ENCODE peak calls at places on chromosomes 12 and 14, in seven cellular contexts. U, V, F, R, K, T and E are unnamed samples.

GRCh38 chr12:124734224-124734788 is 129.4 kb downstream of the SCARB1 start:
- DNase-seq in T (no peak), R (peak), V (no peak), K (peak), F (no peak), U (peak), E (peak)

GRCh38 chr12:51326762-51327439 is 2.9 kb upstream of the BIN2 start:
- DNase-seq in K (no peak), T (peak), R (no peak), V (no peak), U (peak), F (no peak), E (peak)

GRCh38 chr14:73740921-73741326 is 26.7 kb upstream of the PNMA1 start:
- DNase-seq in K (peak), R (peak), V (peak), U (peak), F (no peak), T (no peak), E (no peak)

GRCh38 chr12:115174928-115175327 is 491.0 kb upstream of the TBX3 start:
- DNase-seq in U (no peak), K (no peak), R (no peak), T (no peak), V (no peak), F (no peak), E (no peak)

GRCh38 chr12:64950899-64951298 is 126.5 kb downstream of the TBC1D30 start:
- DNase-seq in K (no peak), U (no peak), F (no peak), V (no peak), T (no peak), R (peak), E (no peak)

GRCh38 chr14:54804720-54805060 is 97.9 kb downstream of the GCH1 start:
- DNase-seq in F (no peak), U (no peak), V (no peak), K (no peak), T (no peak), R (peak), E (no peak)

GRCh38 chr12:13982010-13982409 is 608 bp upstream of the GRIN2B start:
- DNase-seq in U (peak), T (no peak), F (no peak), K (no peak), R (peak), V (peak), E (no peak)

GRCh38 chr12:81998761-81999378 is 239.7 kb upstream of the PPFIA2 start:
- DNase-seq in R (no peak), V (no peak), F (no peak), T (no peak), K (no peak), U (no peak), E (no peak)

GRCh38 chr12:18799561-18799960 is 61.6 kb downstream of the CAPZA3 start:
- DNase-seq in R (no peak), V (no peak), T (no peak), K (no peak), F (no peak), U (no peak), E (no peak)

GRCh38 chr12:1593232-1594044 is 943 bp downstream of the FBXL14 start:
- DNase-seq in F (no peak), K (no peak), T (no peak), U (no peak), V (no peak), R (peak), E (peak)

GRCh38 chr14:103742499-103743255 is 27.1 kb downstream of the ZFYVE21 start:
- DNase-seq in K (no peak), T (no peak), F (no peak), V (no peak), R (no peak), U (no peak), E (no peak)

GRCh38 chr14:74563233-74563585 is 48.8 kb downstream of the LTBP2 start:
- DNase-seq in K (no peak), U (no peak), V (no peak), F (no peak), T (no peak), R (no peak), E (no peak)

GRCh38 chr12:110920324-110920910 is at the start of gene MYL2:
- DNase-seq in K (no peak), V (no peak), F (no peak), T (no peak), U (no peak), R (no peak), E (no peak)

GRCh38 chr14:50001146-50001998 is 108.5 kb downstream of the ARF6 start:
- DNase-seq in T (no peak), R (peak), F (no peak), K (peak), U (peak), V (peak), E (no peak)

GRCh38 chr14:70289138-70289537 is 70.3 kb downstream of the COX16 start:
- DNase-seq in U (no peak), F (no peak), R (no peak), T (peak), K (no peak), V (no peak), E (no peak)

GRCh38 chr14:105486974-105487448 is 325 bp downstream of the CRIP1 start:
- DNase-seq in F (no peak), U (no peak), V (no peak), R (peak), T (no peak), K (no peak), E (no peak)

GRCh38 chr12:128698573-128698972 is 125.2 kb downstream of the SLC15A4 start:
- DNase-seq in U (no peak), K (no peak), F (no peak), T (no peak), V (no peak), R (no peak), E (no peak)

GRCh38 chr14:31770271-31770670 is 209.1 kb downstream of the NUBPL start:
- DNase-seq in V (no peak), U (no peak), R (no peak), K (no peak), F (no peak), T (no peak), E (no peak)

GRCh38 chr14:98028156-98028555 is 1231.0 kb downstream of the VRK1 start:
- DNase-seq in R (no peak), U (no peak), K (no peak), T (no peak), F (no peak), V (no peak), E (no peak)

GRCh38 chr14:98229676-98230366 is 1042.2 kb downstream of the BCL11B start:
- DNase-seq in R (no peak), V (no peak), F (no peak), U (no peak), K (no peak), T (no peak), E (no peak)

GRCh38 chr12:109888179-109889020 is 8.1 kb upstream of the GLTP start:
- DNase-seq in R (no peak), U (no peak), V (peak), F (peak), K (no peak), T (peak), E (peak)

GRCh38 chr14:32372154-32372553 is 43.1 kb downstream of the AKAP6 start:
- DNase-seq in R (no peak), F (no peak), V (no peak), U (no peak), T (no peak), K (no peak), E (no peak)

GRCh38 chr12:49553512-49554088 is 14.3 kb downstream of the MCRS1 start:
- DNase-seq in K (peak), T (no peak), V (peak), U (peak), R (peak), F (peak), E (no peak)

GRCh38 chr14:105484069-105484996 is 2.4 kb upstream of the CRIP1 start:
- DNase-seq in K (no peak), V (no peak), U (no peak), T (no peak), R (no peak), F (no peak), E (no peak)

GRCh38 chr12:116346751-116347150 is 69.3 kb upstream of the MED13L start:
- DNase-seq in U (peak), K (no peak), V (no peak), T (no peak), F (no peak), R (no peak), E (no peak)

GRCh38 chr12:69874606-69875005 is 49.6 kb downstream of the MYRFL start:
- DNase-seq in U (no peak), F (no peak), V (no peak), T (no peak), K (no peak), R (no peak), E (no peak)

GRCh38 chr14:77265561-77266335 is 5.3 kb downstream of the NGB start:
- DNase-seq in K (no peak), U (no peak), F (no peak), T (no peak), R (peak), V (no peak), E (no peak)

GRCh38 chr14:35985504-35986218 is 159.5 kb downstream of the BRMS1L start:
- DNase-seq in U (no peak), K (no peak), V (peak), T (peak), R (peak), F (no peak), E (no peak)

GRCh38 chr14:67421356-67422224 is 9.6 kb upstream of the PLEK2 start:
- DNase-seq in V (no peak), R (no peak), F (no peak), U (no peak), K (no peak), T (no peak), E (no peak)

GRCh38 chr14:91004987-91005386 is 55.5 kb downstream of the RPS6KA5 start:
- DNase-seq in K (no peak), U (no peak), V (no peak), R (no peak), T (no peak), F (no peak), E (no peak)

GRCh38 chr12:76679778-76680177 is 84.1 kb upstream of the ZDHHC17 start:
- DNase-seq in K (no peak), V (no peak), T (no peak), F (no peak), U (no peak), R (no peak), E (no peak)

GRCh38 chr12:100247765-100248164 is 19.1 kb downstream of the DEPDC4 start:
- DNase-seq in V (no peak), T (no peak), F (no peak), R (no peak), U (no peak), K (no peak), E (no peak)

GRCh38 chr14:34069854-34070582 is 119.1 kb upstream of the EGLN3 start:
- DNase-seq in F (no peak), K (no peak), U (no peak), V (no peak), R (no peak), T (no peak), E (no peak)

GRCh38 chr12:116087962-116088361 is 189.5 kb downstream of the MED13L start:
- DNase-seq in R (no peak), U (no peak), V (no peak), F (no peak), T (no peak), K (peak), E (no peak)

GRCh38 chr14:80047761-80048160 is 163.5 kb downstream of the DIO2 start:
- DNase-seq in R (no peak), T (no peak), K (no peak), V (no peak), U (no peak), F (no peak), E (no peak)

GRCh38 chr14:77458249-77458950 is 507 bp downstream of the AHSA1 start:
- DNase-seq in K (peak), V (no peak), U (peak), F (no peak), T (no peak), R (peak), E (no peak)

GRCh38 chr12:12645485-12645884 is 33.8 kb downstream of the CREBL2 start:
- DNase-seq in K (peak), F (no peak), V (peak), R (peak), T (no peak), U (peak), E (peak)
- TF ChIP-seq POLR2AphosphoS5 in K (no peak), F (no peak), V (no peak), R (no peak), T (no peak), U (no peak), E (no peak)

GRCh38 chr12:34291426-34291901 is 269.2 kb downstream of the ALG10 start:
- DNase-seq in R (no peak), F (no peak), U (no peak), T (no peak), K (no peak), V (no peak), E (no peak)
- TF ChIP-seq REST in R (no peak), F (no peak), U (no peak), T (no peak), K (no peak), V (no peak), E (no peak)

DNA sequence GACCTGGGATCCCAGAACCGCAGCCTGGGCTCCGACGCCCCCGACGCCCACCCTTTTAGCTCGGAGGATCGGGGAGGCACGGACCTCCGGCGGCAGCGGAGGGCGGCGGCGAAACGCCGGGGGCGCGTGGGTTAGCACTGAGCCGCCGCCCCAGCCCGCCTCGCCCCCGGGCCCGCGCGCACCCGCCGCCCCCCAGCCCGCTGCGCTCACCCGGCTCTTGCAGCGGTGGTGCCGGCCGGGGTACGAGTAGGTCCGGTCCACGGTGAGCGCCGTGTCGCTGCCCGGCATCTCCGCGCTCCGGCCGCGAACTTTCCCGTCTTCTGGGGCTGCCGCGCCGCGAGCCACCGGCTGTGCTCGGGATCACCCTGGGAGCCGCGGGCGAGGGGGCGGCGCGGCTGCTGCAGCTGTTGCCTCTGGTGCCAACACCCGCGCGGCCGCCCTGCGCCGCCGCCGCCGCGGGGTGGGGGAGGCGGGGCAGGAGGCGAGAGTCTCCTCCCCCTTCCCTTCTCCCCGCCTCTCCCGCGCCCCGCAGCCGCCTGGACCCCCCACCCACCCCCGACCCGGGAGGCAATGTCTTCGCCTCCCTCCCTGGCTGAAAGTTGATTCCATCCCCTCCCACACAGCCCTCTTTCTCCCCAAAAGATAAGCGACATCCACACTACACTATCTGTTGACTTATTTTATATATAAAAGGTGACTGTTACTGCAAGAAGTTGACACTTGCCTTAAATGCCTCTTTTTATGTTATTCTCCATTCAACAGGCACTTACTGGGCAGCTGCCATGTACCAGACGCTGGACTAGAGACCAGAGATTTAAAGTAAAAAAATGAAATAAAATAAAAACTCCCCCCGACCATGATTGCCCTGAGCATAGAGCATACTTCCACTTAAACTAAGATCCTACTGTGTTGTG is at the start of gene TMCC3:
- DNase-seq in T (no peak), V (no peak), F (no peak), R (peak), U (no peak), K (no peak), E (no peak)
- TF ChIP-seq POLR2AphosphoS5 in T (no peak), V (peak), F (no peak), R (peak), U (no peak), K (no peak), E (no peak)

DNA sequence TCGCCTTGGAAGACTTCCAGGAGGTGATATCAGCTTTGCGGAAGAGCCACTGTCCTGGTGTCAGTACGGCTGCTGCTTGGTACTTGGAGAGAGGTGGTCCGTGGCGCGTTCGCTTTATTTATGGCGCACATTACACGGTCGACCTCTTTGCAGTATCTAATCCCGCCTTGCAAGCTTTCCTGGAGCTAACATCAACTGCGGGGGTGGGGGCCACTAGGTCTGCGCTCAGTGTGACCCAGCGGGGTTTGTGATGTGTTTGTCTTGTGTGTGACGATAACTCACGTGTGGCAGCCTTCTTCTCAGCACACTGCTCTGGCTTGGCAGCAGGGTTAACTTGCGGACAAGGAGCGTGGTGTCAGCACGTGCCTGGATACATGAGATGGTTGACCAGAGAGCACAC is 122.1 kb upstream of the RTL1 start:
- DNase-seq in K (no peak), V (no peak), F (no peak), T (no peak), R (no peak), U (no peak), E (no peak)
- TF ChIP-seq REST in K (no peak), V (no peak), F (no peak), T (no peak), R (no peak), U (no peak), E (no peak)

GRCh38 chr12:104177663-104178501 is 37.7 kb upstream of the TXNRD1 start:
- DNase-seq in K (peak), F (no peak), T (no peak), R (no peak), U (peak), V (peak), E (peak)
- TF ChIP-seq POLR2AphosphoS5 in K (no peak), F (no peak), T (no peak), R (no peak), U (no peak), V (no peak), E (peak)

GRCh38 chr12:67697981-67698380 is 49.4 kb downstream of the DYRK2 start:
- DNase-seq in R (no peak), V (no peak), T (no peak), U (no peak), F (no peak), K (no peak), E (no peak)

GRCh38 chr12:67695974-67696373 is 47.4 kb downstream of the DYRK2 start:
- DNase-seq in F (no peak), K (no peak), V (no peak), R (no peak), U (no peak), T (no peak), E (no peak)

GRCh38 chr12:67701121-67701520 is 52.6 kb downstream of the DYRK2 start:
- DNase-seq in K (no peak), T (no peak), U (no peak), F (no peak), R (no peak), V (no peak), E (no peak)

GRCh38 chr12:67697443-67697842 is 48.9 kb downstream of the DYRK2 start:
- DNase-seq in F (no peak), V (no peak), T (no peak), K (no peak), U (no peak), R (no peak), E (no peak)

DNA sequence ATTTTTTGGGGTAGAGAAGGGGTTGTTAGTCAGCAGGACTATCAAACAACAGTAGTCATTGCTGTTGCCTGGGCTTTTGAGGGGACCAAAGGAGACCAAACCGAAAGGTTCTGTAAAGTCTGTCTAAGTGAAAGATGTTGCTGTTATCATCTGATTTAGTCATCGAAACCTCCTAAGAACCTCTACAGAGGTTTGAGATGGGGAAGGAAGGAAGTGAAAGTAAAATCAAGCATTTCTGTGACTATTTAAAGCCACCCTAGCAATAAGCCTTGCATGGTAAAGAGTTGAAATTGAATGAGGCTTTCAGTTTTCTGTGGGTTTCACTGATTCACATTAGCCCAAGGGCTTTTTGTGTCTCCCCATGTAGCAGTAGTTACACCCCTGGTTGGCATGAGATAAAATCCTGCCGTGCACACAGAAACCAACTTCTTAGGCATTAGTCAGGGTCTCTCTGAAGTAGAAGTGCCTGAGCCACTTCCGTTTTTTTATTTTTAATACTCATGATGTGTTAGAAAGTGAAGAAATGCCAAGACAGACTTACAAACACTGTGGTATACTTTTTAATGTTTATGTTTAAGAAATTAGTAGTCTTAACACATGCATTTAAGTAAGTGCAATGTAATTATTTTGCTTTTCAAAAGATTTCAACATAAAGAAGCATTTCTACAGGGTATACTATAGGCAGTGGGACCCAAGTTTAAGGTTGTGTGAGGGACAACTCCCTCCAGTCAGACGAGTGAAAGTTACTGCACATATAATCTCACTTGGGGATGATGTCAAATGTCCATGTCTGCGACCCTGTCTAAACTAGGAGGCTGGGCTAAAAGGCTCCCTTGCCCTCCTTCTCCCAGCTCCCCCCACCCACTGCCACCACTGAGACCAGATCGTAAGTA is 50.4 kb downstream of the DYRK2 start:
- DNase-seq in T (peak), K (no peak), V (no peak), F (no peak), U (no peak), R (no peak), E (peak)
- TF ChIP-seq REST in T (no peak), K (no peak), V (no peak), F (no peak), U (no peak), R (no peak), E (no peak)

GRCh38 chr12:32196250-32197198 is 89.9 kb downstream of the BICD1 start:
- DNase-seq in K (no peak), T (no peak), F (no peak), R (no peak), V (no peak), U (no peak), E (no peak)

GRCh38 chr12:32201996-32202395 is 95.3 kb downstream of the BICD1 start:
- DNase-seq in R (no peak), F (no peak), K (no peak), U (no peak), T (no peak), V (no peak), E (no peak)

GRCh38 chr12:32201096-32201495 is 94.4 kb downstream of the BICD1 start:
- DNase-seq in K (no peak), R (no peak), F (no peak), T (no peak), U (no peak), V (no peak), E (no peak)

GRCh38 chr12:32197421-32197820 is 90.8 kb downstream of the BICD1 start:
- DNase-seq in R (no peak), U (no peak), T (no peak), F (no peak), K (no peak), V (no peak), E (no peak)

DNA sequence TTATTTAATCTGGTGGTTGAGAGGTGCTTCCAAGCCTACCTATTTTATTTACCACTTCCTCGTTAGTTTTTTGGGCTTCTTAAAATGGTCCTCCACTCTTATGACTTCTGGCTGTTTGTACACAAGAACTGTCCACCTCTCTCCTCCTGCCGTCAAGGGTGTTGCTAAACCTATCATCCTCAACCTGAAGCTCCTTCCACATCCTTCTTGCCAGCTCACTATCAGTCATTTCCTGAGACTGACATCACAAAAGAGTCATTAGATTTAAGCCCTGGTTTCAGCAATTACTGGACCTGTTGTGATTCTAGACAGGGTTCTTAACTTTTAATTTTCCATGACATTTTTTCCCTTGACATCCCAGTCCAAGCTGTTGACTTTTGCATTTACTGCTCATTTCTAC is 91.9 kb downstream of the BICD1 start:
- DNase-seq in T (no peak), R (no peak), F (peak), V (peak), U (no peak), K (no peak), E (no peak)
- TF ChIP-seq POLR2AphosphoS5 in T (no peak), R (no peak), F (no peak), V (no peak), U (no peak), K (no peak), E (no peak)